ENCODE peak calls at places on chromosomes 5 and 9, in seven cellular contexts. One of them, this sample, is unnamed.

GRCh38 chr5:40221796-40222195 is 457.9 kb upstream of the PTGER4 start:
- DNase-seq in T-helper 17 cell: no peak
- DNase-seq in aorta: no peak
- DNase-seq in astrocyte of the spinal cord: peak; percentile 82
- DNase-seq in NK-92 treated with Interleukin-12 subunit alpha and Interleukin-12 subunit beta, amount 100 ng/mL, for 24 hours: no peak
- DNase-seq in dorsolateral prefrontal cortex: no peak
- DNase-seq in NCI-H2081: no peak
- DNase-seq in this sample: no peak

GRCh38 chr5:71620630-71621029 is 33.5 kb downstream of the MCCC2 start:
- DNase-seq in T-helper 17 cell: no peak
- DNase-seq in aorta: no peak
- DNase-seq in astrocyte of the spinal cord: no peak
- DNase-seq in NK-92 treated with Interleukin-12 subunit alpha and Interleukin-12 subunit beta, amount 100 ng/mL, for 24 hours: no peak
- DNase-seq in dorsolateral prefrontal cortex: no peak
- DNase-seq in NCI-H2081: no peak
- DNase-seq in this sample: no peak

GRCh38 chr5:118233601-118234000 is 754.7 kb downstream of the DTWD2 start:
- DNase-seq in T-helper 17 cell: no peak
- DNase-seq in aorta: no peak
- DNase-seq in astrocyte of the spinal cord: peak; percentile 72
- DNase-seq in NK-92 treated with Interleukin-12 subunit alpha and Interleukin-12 subunit beta, amount 100 ng/mL, for 24 hours: no peak
- DNase-seq in dorsolateral prefrontal cortex: no peak
- DNase-seq in NCI-H2081: no peak
- DNase-seq in this sample: no peak

GRCh38 chr9:109251080-109251775 is 69.6 kb downstream of the EPB41L4B start:
- DNase-seq in T-helper 17 cell: no peak
- DNase-seq in aorta: peak; percentile 58
- DNase-seq in astrocyte of the spinal cord: peak; percentile 88
- DNase-seq in NK-92 treated with Interleukin-12 subunit alpha and Interleukin-12 subunit beta, amount 100 ng/mL, for 24 hours: no peak
- DNase-seq in dorsolateral prefrontal cortex: no peak
- DNase-seq in NCI-H2081: peak; percentile 93
- DNase-seq in this sample: no peak

GRCh38 chr9:89873801-89874200 is 269.0 kb downstream of the GADD45G start:
- DNase-seq in T-helper 17 cell: no peak
- DNase-seq in aorta: no peak
- DNase-seq in astrocyte of the spinal cord: no peak
- DNase-seq in NK-92 treated with Interleukin-12 subunit alpha and Interleukin-12 subunit beta, amount 100 ng/mL, for 24 hours: no peak
- DNase-seq in dorsolateral prefrontal cortex: peak; percentile 33
- DNase-seq in NCI-H2081: no peak
- DNase-seq in this sample: no peak

GRCh38 chr5:170437621-170438375 is 48.6 kb upstream of the KCNMB1 start:
- DNase-seq in T-helper 17 cell: no peak
- DNase-seq in aorta: no peak
- DNase-seq in astrocyte of the spinal cord: no peak
- DNase-seq in NK-92 treated with Interleukin-12 subunit alpha and Interleukin-12 subunit beta, amount 100 ng/mL, for 24 hours: no peak
- DNase-seq in dorsolateral prefrontal cortex: no peak
- DNase-seq in NCI-H2081: no peak
- DNase-seq in this sample: no peak

GRCh38 chr9:129482521-129483466 is 138.1 kb downstream of the C9orf50 start:
- DNase-seq in T-helper 17 cell: peak; percentile 37
- DNase-seq in aorta: peak; percentile 93
- DNase-seq in astrocyte of the spinal cord: peak; percentile 91
- DNase-seq in NK-92 treated with Interleukin-12 subunit alpha and Interleukin-12 subunit beta, amount 100 ng/mL, for 24 hours: no peak
- DNase-seq in dorsolateral prefrontal cortex: peak; percentile 79
- DNase-seq in NCI-H2081: peak; percentile 62
- DNase-seq in this sample: peak; percentile 62

GRCh38 chr9:129146441-129146933 is 31.6 kb downstream of the IER5L start:
- DNase-seq in T-helper 17 cell: no peak
- DNase-seq in aorta: peak; percentile 73
- DNase-seq in astrocyte of the spinal cord: no peak
- DNase-seq in NK-92 treated with Interleukin-12 subunit alpha and Interleukin-12 subunit beta, amount 100 ng/mL, for 24 hours: no peak
- DNase-seq in dorsolateral prefrontal cortex: no peak
- DNase-seq in NCI-H2081: no peak
- DNase-seq in this sample: no peak

GRCh38 chr5:18000744-18001143 is 366.5 kb downstream of the TAF11L14 start:
- DNase-seq in T-helper 17 cell: no peak
- DNase-seq in aorta: no peak
- DNase-seq in astrocyte of the spinal cord: no peak
- DNase-seq in NK-92 treated with Interleukin-12 subunit alpha and Interleukin-12 subunit beta, amount 100 ng/mL, for 24 hours: no peak
- DNase-seq in dorsolateral prefrontal cortex: no peak
- DNase-seq in NCI-H2081: no peak
- DNase-seq in this sample: no peak

GRCh38 chr5:140292212-140293040 is 10.5 kb downstream of the PFDN1 start:
- DNase-seq in T-helper 17 cell: no peak
- DNase-seq in aorta: no peak
- DNase-seq in astrocyte of the spinal cord: peak; percentile 60
- DNase-seq in NK-92 treated with Interleukin-12 subunit alpha and Interleukin-12 subunit beta, amount 100 ng/mL, for 24 hours: no peak
- DNase-seq in dorsolateral prefrontal cortex: no peak
- DNase-seq in NCI-H2081: no peak
- DNase-seq in this sample: no peak

GRCh38 chr9:99822596-99823391 is 1.1 kb downstream of the NR4A3 start:
- DNase-seq in T-helper 17 cell: peak; percentile 44
- DNase-seq in aorta: peak; percentile 55
- DNase-seq in astrocyte of the spinal cord: peak; percentile 66
- DNase-seq in NK-92 treated with Interleukin-12 subunit alpha and Interleukin-12 subunit beta, amount 100 ng/mL, for 24 hours: no peak
- DNase-seq in dorsolateral prefrontal cortex: peak; percentile 67
- DNase-seq in NCI-H2081: peak; percentile 31
- DNase-seq in this sample: peak; percentile 69

GRCh38 chr5:170571331-170571731 is 67.5 kb downstream of the KCNIP1 start:
- DNase-seq in T-helper 17 cell: no peak
- DNase-seq in aorta: no peak
- DNase-seq in astrocyte of the spinal cord: peak; percentile 61
- DNase-seq in NK-92 treated with Interleukin-12 subunit alpha and Interleukin-12 subunit beta, amount 100 ng/mL, for 24 hours: no peak
- DNase-seq in dorsolateral prefrontal cortex: no peak
- DNase-seq in NCI-H2081: no peak
- DNase-seq in this sample: no peak

GRCh38 chr5:3958389-3958788 is 362.8 kb downstream of the IRX1 start:
- DNase-seq in T-helper 17 cell: no peak
- DNase-seq in aorta: no peak
- DNase-seq in astrocyte of the spinal cord: no peak
- DNase-seq in NK-92 treated with Interleukin-12 subunit alpha and Interleukin-12 subunit beta, amount 100 ng/mL, for 24 hours: no peak
- DNase-seq in dorsolateral prefrontal cortex: no peak
- DNase-seq in NCI-H2081: no peak
- DNase-seq in this sample: peak; percentile 12

GRCh38 chr9:4620046-4620765 is 41.9 kb upstream of the PLPP6 start:
- DNase-seq in T-helper 17 cell: no peak
- DNase-seq in aorta: no peak
- DNase-seq in astrocyte of the spinal cord: no peak
- DNase-seq in NK-92 treated with Interleukin-12 subunit alpha and Interleukin-12 subunit beta, amount 100 ng/mL, for 24 hours: no peak
- DNase-seq in dorsolateral prefrontal cortex: no peak
- DNase-seq in NCI-H2081: no peak
- DNase-seq in this sample: no peak

GRCh38 chr5:14869286-14870164 is 2.1 kb downstream of the ANKH start:
- DNase-seq in T-helper 17 cell: no peak
- DNase-seq in aorta: no peak
- DNase-seq in astrocyte of the spinal cord: no peak
- DNase-seq in NK-92 treated with Interleukin-12 subunit alpha and Interleukin-12 subunit beta, amount 100 ng/mL, for 24 hours: no peak
- DNase-seq in dorsolateral prefrontal cortex: no peak
- DNase-seq in NCI-H2081: no peak
- DNase-seq in this sample: no peak

GRCh38 chr9:131099088-131099611 is 2.8 kb downstream of the AIF1L start:
- DNase-seq in T-helper 17 cell: no peak
- DNase-seq in aorta: no peak
- DNase-seq in astrocyte of the spinal cord: no peak
- DNase-seq in NK-92 treated with Interleukin-12 subunit alpha and Interleukin-12 subunit beta, amount 100 ng/mL, for 24 hours: no peak
- DNase-seq in dorsolateral prefrontal cortex: no peak
- DNase-seq in NCI-H2081: no peak
- DNase-seq in this sample: no peak

GRCh38 chr9:133717113-133718031 is 20.8 kb downstream of the SARDH start:
- DNase-seq in T-helper 17 cell: no peak
- DNase-seq in aorta: no peak
- DNase-seq in astrocyte of the spinal cord: no peak
- DNase-seq in NK-92 treated with Interleukin-12 subunit alpha and Interleukin-12 subunit beta, amount 100 ng/mL, for 24 hours: no peak
- DNase-seq in dorsolateral prefrontal cortex: no peak
- DNase-seq in NCI-H2081: no peak
- DNase-seq in this sample: no peak

GRCh38 chr5:161544350-161544765 is 2.2 kb downstream of the GABRB2 start:
- DNase-seq in T-helper 17 cell: no peak
- DNase-seq in aorta: peak; percentile 42
- DNase-seq in astrocyte of the spinal cord: peak; percentile 46
- DNase-seq in NK-92 treated with Interleukin-12 subunit alpha and Interleukin-12 subunit beta, amount 100 ng/mL, for 24 hours: peak; percentile 12
- DNase-seq in dorsolateral prefrontal cortex: peak; percentile 66
- DNase-seq in NCI-H2081: peak; percentile 42
- DNase-seq in this sample: peak; percentile 71

GRCh38 chr5:14721990-14722656 is 57.6 kb downstream of the OTULIN start:
- DNase-seq in T-helper 17 cell: no peak
- DNase-seq in aorta: no peak
- DNase-seq in astrocyte of the spinal cord: no peak
- DNase-seq in NK-92 treated with Interleukin-12 subunit alpha and Interleukin-12 subunit beta, amount 100 ng/mL, for 24 hours: no peak
- DNase-seq in dorsolateral prefrontal cortex: no peak
- DNase-seq in NCI-H2081: no peak
- DNase-seq in this sample: no peak

GRCh38 chr5:87735918-87736317 is 323.2 kb upstream of the CCNH start:
- DNase-seq in T-helper 17 cell: no peak
- DNase-seq in aorta: no peak
- DNase-seq in astrocyte of the spinal cord: no peak
- DNase-seq in NK-92 treated with Interleukin-12 subunit alpha and Interleukin-12 subunit beta, amount 100 ng/mL, for 24 hours: no peak
- DNase-seq in dorsolateral prefrontal cortex: no peak
- DNase-seq in NCI-H2081: no peak
- DNase-seq in this sample: no peak

GRCh38 chr5:147464211-147464610 is 45.7 kb downstream of the DPYSL3 start:
- DNase-seq in T-helper 17 cell: no peak
- DNase-seq in aorta: no peak
- DNase-seq in astrocyte of the spinal cord: no peak
- DNase-seq in NK-92 treated with Interleukin-12 subunit alpha and Interleukin-12 subunit beta, amount 100 ng/mL, for 24 hours: no peak
- DNase-seq in dorsolateral prefrontal cortex: no peak
- DNase-seq in NCI-H2081: no peak
- DNase-seq in this sample: peak; percentile 8

GRCh38 chr5:175814676-175815075 is 56.7 kb upstream of the CPLX2 start:
- DNase-seq in T-helper 17 cell: no peak
- DNase-seq in aorta: no peak
- DNase-seq in astrocyte of the spinal cord: peak; percentile 63
- DNase-seq in NK-92 treated with Interleukin-12 subunit alpha and Interleukin-12 subunit beta, amount 100 ng/mL, for 24 hours: no peak
- DNase-seq in dorsolateral prefrontal cortex: peak; percentile 90
- DNase-seq in NCI-H2081: no peak
- DNase-seq in this sample: peak; percentile 45

GRCh38 chr5:84381501-84382362 is 2.9 kb downstream of the EDIL3 start:
- DNase-seq in T-helper 17 cell: no peak
- DNase-seq in aorta: no peak
- DNase-seq in astrocyte of the spinal cord: peak; percentile 50
- DNase-seq in NK-92 treated with Interleukin-12 subunit alpha and Interleukin-12 subunit beta, amount 100 ng/mL, for 24 hours: no peak
- DNase-seq in dorsolateral prefrontal cortex: no peak
- DNase-seq in NCI-H2081: no peak
- DNase-seq in this sample: peak; percentile 60

This sample was measured in Ammon's horn.